ENCODE peak calls at places on chromosome 20, in ten cellular contexts. J is GDM1; P is H7; F is EL; Y is MV-4-11; O is natural killer cell treated with Interleukin-12 subunit alpha and Interleukin-12 subunit beta and Interleukin-15 and Interleukin-18, amount 100 ng/mL, for 72 hours; Q is fibroblast of the aortic adventitia; V is NCI-H2081; D is A673; S is activated CD4-positive, alpha-beta T cell treated with anti-CD3 and anti-CD28 coated beads, Interleukin-2, amount 50 U/mL, for 48 hours. T is an unnamed sample.

GRCh38 chr20:9068232-9068781 is 580 bp upstream of the PLCB4 start:
- DNase-seq in S (no peak), O (no peak), V (peak; percentile 81), Q (no peak), Y (no peak), F (peak; percentile 60), J (no peak), P (peak; percentile 90), D (peak; percentile 58), T (no peak)

GRCh38 chr20:23928788-23929187 is 49.2 kb upstream of the CST5 start:
- DNase-seq in D (peak; percentile 6), P (no peak), O (no peak), Y (no peak), S (peak; percentile 39), V (no peak), F (no peak), J (no peak), Q (no peak), T (peak; percentile 55)

GRCh38 chr20:59248031-59248684 is 52.3 kb upstream of the EDN3 start:
- DNase-seq in V (no peak), O (no peak), P (no peak), J (no peak), Y (peak; percentile 2), Q (no peak), S (no peak), F (peak; percentile 5), D (peak; percentile 95), T (no peak)

GRCh38 chr20:17650816-17651760 is 31.0 kb downstream of the RRBP1 start:
- DNase-seq in S (no peak), Y (peak; percentile 10), V (no peak), F (no peak), O (no peak), J (no peak), D (no peak), P (no peak), Q (peak; percentile 65), T (no peak)

GRCh38 chr20:21526776-21527175 is 12.9 kb upstream of the NKX2-2 start:
- DNase-seq in J (no peak), Q (no peak), V (no peak), F (no peak), D (peak; percentile 14), O (no peak), Y (no peak), S (no peak), P (no peak), T (no peak)

GRCh38 chr20:59666586-59666985 is 62.2 kb downstream of the PHACTR3 start:
- DNase-seq in O (no peak), J (no peak), S (no peak), P (no peak), V (no peak), D (no peak), Y (no peak), Q (no peak), F (no peak), T (no peak)

GRCh38 chr20:37297066-37297736 is 7.7 kb downstream of the MANBAL start:
- DNase-seq in F (peak; percentile 85), Y (no peak), Q (peak; percentile 96), O (no peak), V (no peak), S (no peak), J (no peak), P (no peak), D (no peak), T (no peak)

GRCh38 chr20:12207875-12208274 is 290.2 kb downstream of the BTBD3 start:
- DNase-seq in O (no peak), V (peak; percentile 5), P (peak; percentile 10), S (no peak), Q (peak; percentile 63), D (peak; percentile 54), J (peak; percentile 11), F (peak; percentile 3), Y (peak; percentile 20), T (no peak)

GRCh38 chr20:63273635-63274380 is 1.2 kb downstream of the ARFGAP1 start:
- DNase-seq in O (no peak), Y (no peak), V (no peak), F (peak; percentile 86), Q (peak; percentile 67), D (no peak), P (peak; percentile 70), S (no peak), J (no peak), T (no peak)

GRCh38 chr20:57480444-57481152 is 44.3 kb downstream of the CTCFL start:
- DNase-seq in Q (no peak), P (peak; percentile 51), S (no peak), J (no peak), Y (peak; percentile 31), V (no peak), D (no peak), O (no peak), F (no peak), T (no peak)

GRCh38 chr20:62617711-62618483 is 24.4 kb upstream of the SLCO4A1 start:
- DNase-seq in P (no peak), O (peak; percentile 94), F (no peak), Y (peak; percentile 64), J (peak; percentile 85), S (peak; percentile 64), V (no peak), Q (no peak), D (no peak), T (peak; percentile 38)

GRCh38 chr20:50582092-50582491 is 71.9 kb downstream of the PTPN1 start:
- DNase-seq in F (no peak), V (no peak), D (no peak), Y (no peak), J (no peak), P (peak; percentile 41), Q (no peak), O (no peak), S (no peak), T (no peak)

T was measured in CD8-positive, alpha-beta memory T cell.